ENCODE peak calls at places on chromosomes 5 and 9, in four cellular contexts. One of them, this sample, is unnamed.

GRCh38 chr5:31449175-31449574 is 82.7 kb downstream of the DROSHA start:
- DNase-seq in GM06990: no peak
- DNase-seq in right atrium auricular region: no peak
- DNase-seq in CD8-positive, alpha-beta T cell: no peak
- DNase-seq in this sample: no peak

GRCh38 chr5:130135506-130135905 is 231.2 kb downstream of the CHSY3 start:
- DNase-seq in GM06990: no peak
- DNase-seq in right atrium auricular region: no peak
- DNase-seq in CD8-positive, alpha-beta T cell: no peak
- DNase-seq in this sample: peak

GRCh38 chr5:145975361-145976066 is 39.1 kb downstream of the SH3RF2 start:
- DNase-seq in GM06990: no peak
- DNase-seq in right atrium auricular region: no peak
- DNase-seq in CD8-positive, alpha-beta T cell: no peak
- DNase-seq in this sample: peak

GRCh38 chr5:123154857-123155467 is 65.9 kb downstream of the PRDM6 start:
- DNase-seq in GM06990: no peak
- DNase-seq in right atrium auricular region: no peak
- DNase-seq in CD8-positive, alpha-beta T cell: no peak
- DNase-seq in this sample: peak

GRCh38 chr9:99134893-99135341 is 30.0 kb downstream of the TGFBR1 start:
- DNase-seq in GM06990: peak
- DNase-seq in right atrium auricular region: no peak
- DNase-seq in CD8-positive, alpha-beta T cell: peak
- DNase-seq in this sample: peak

GRCh38 chr5:139488269-139488668 is 5.7 kb upstream of the STING1 start:
- DNase-seq in GM06990: no peak
- DNase-seq in right atrium auricular region: no peak
- DNase-seq in CD8-positive, alpha-beta T cell: no peak
- DNase-seq in this sample: no peak

GRCh38 chr5:14313986-14314690 is 171.0 kb downstream of the TRIO start:
- DNase-seq in GM06990: no peak
- DNase-seq in right atrium auricular region: no peak
- DNase-seq in CD8-positive, alpha-beta T cell: no peak
- DNase-seq in this sample: no peak

GRCh38 chr9:106859957-106860715 is 2.8 kb upstream of the ZNF462 start:
- DNase-seq in GM06990: peak
- DNase-seq in right atrium auricular region: no peak
- DNase-seq in CD8-positive, alpha-beta T cell: no peak
- DNase-seq in this sample: no peak

GRCh38 chr9:129237195-129237611 is 59.1 kb upstream of the IER5L start:
- DNase-seq in GM06990: no peak
- DNase-seq in right atrium auricular region: no peak
- DNase-seq in CD8-positive, alpha-beta T cell: peak
- DNase-seq in this sample: peak

GRCh38 chr9:108536836-108537601 is 318.8 kb downstream of the ACTL7B start:
- DNase-seq in GM06990: no peak
- DNase-seq in right atrium auricular region: no peak
- DNase-seq in CD8-positive, alpha-beta T cell: no peak
- DNase-seq in this sample: no peak

GRCh38 chr9:93950619-93951601 is 4.2 kb downstream of the BARX1 start:
- DNase-seq in GM06990: no peak
- DNase-seq in right atrium auricular region: no peak
- DNase-seq in CD8-positive, alpha-beta T cell: no peak
- DNase-seq in this sample: peak

GRCh38 chr5:136007271-136007670 is 21.5 kb upstream of the TGFBI start:
- DNase-seq in GM06990: no peak
- DNase-seq in right atrium auricular region: peak
- DNase-seq in CD8-positive, alpha-beta T cell: no peak
- DNase-seq in this sample: no peak

GRCh38 chr5:78905084-78905938 is 79.8 kb downstream of the ARSB start:
- DNase-seq in GM06990: peak
- DNase-seq in right atrium auricular region: no peak
- DNase-seq in CD8-positive, alpha-beta T cell: no peak
- DNase-seq in this sample: no peak

GRCh38 chr9:100440071-100440470 is 13.1 kb downstream of the MSANTD3 start:
- DNase-seq in GM06990: no peak
- DNase-seq in right atrium auricular region: no peak
- DNase-seq in CD8-positive, alpha-beta T cell: no peak
- DNase-seq in this sample: peak

GRCh38 chr9:26260238-26260637 is 582.0 kb upstream of the TUSC1 start:
- DNase-seq in GM06990: no peak
- DNase-seq in right atrium auricular region: no peak
- DNase-seq in CD8-positive, alpha-beta T cell: no peak
- DNase-seq in this sample: peak

GRCh38 chr9:113462781-113463286 is 693 bp upstream of the RGS3 start:
- DNase-seq in GM06990: no peak
- DNase-seq in right atrium auricular region: peak
- DNase-seq in CD8-positive, alpha-beta T cell: no peak
- DNase-seq in this sample: no peak

GRCh38 chr5:57327934-57328333 is 154.1 kb downstream of the GPBP1 start:
- DNase-seq in GM06990: no peak
- DNase-seq in right atrium auricular region: no peak
- DNase-seq in CD8-positive, alpha-beta T cell: no peak
- DNase-seq in this sample: peak

GRCh38 chr5:13325765-13326164 is 618.7 kb downstream of the DNAH5 start:
- DNase-seq in GM06990: no peak
- DNase-seq in right atrium auricular region: no peak
- DNase-seq in CD8-positive, alpha-beta T cell: no peak
- DNase-seq in this sample: peak

GRCh38 chr5:55885359-55885758 is 34.2 kb downstream of the IL31RA start:
- DNase-seq in GM06990: no peak
- DNase-seq in right atrium auricular region: no peak
- DNase-seq in CD8-positive, alpha-beta T cell: no peak
- DNase-seq in this sample: no peak

GRCh38 chr5:72015103-72015548 is 92.1 kb upstream of the MAP1B start:
- DNase-seq in GM06990: no peak
- DNase-seq in right atrium auricular region: peak
- DNase-seq in CD8-positive, alpha-beta T cell: no peak
- DNase-seq in this sample: peak

GRCh38 chr9:88927510-88927909 is 63.8 kb upstream of the S1PR3 start:
- DNase-seq in GM06990: peak
- DNase-seq in right atrium auricular region: no peak
- DNase-seq in CD8-positive, alpha-beta T cell: no peak
- DNase-seq in this sample: no peak

GRCh38 chr9:88925471-88925870 is 65.8 kb upstream of the S1PR3 start:
- DNase-seq in GM06990: no peak
- DNase-seq in right atrium auricular region: no peak
- DNase-seq in CD8-positive, alpha-beta T cell: no peak
- DNase-seq in this sample: no peak

GRCh38 chr9:88932766-88933165 is 58.5 kb upstream of the S1PR3 start:
- DNase-seq in GM06990: no peak
- DNase-seq in right atrium auricular region: no peak
- DNase-seq in CD8-positive, alpha-beta T cell: no peak
- DNase-seq in this sample: no peak

GRCh38 chr9:88933607-88934379 is 57.5 kb upstream of the S1PR3 start:
- DNase-seq in GM06990: no peak
- DNase-seq in right atrium auricular region: no peak
- DNase-seq in CD8-positive, alpha-beta T cell: no peak
- DNase-seq in this sample: no peak

DNA sequence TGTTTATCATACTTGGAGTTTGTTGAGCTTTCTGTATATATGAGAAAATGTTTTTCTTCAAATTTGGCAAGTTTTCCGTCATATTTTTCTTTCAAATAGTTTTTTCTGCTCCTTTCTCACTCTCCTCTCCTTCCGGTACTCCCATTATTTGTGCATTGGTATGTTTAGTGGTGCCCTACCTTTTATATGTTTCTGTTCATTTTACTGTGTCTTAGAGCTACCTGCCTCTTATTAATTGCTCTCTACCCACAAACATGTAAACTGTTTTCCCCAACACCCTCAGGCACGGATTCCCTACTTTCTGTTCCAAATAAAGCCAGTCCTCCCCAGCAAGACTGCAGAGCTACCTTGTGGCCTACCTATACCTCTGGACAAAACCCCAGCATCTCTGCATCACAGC is 60.6 kb upstream of the S1PR3 start:
- DNase-seq in GM06990: no peak
- DNase-seq in right atrium auricular region: no peak
- DNase-seq in CD8-positive, alpha-beta T cell: no peak
- DNase-seq in this sample: no peak
- H3K4me3 ChIP-seq in GM06990: no peak
- H3K4me3 ChIP-seq in right atrium auricular region: no peak
- H3K4me3 ChIP-seq in CD8-positive, alpha-beta T cell: no peak
- H3K4me3 ChIP-seq in this sample: no peak

GRCh38 chr9:37309136-37309535 is 113.4 kb upstream of the GRHPR start:
- DNase-seq in GM06990: no peak
- DNase-seq in right atrium auricular region: no peak
- DNase-seq in CD8-positive, alpha-beta T cell: peak
- DNase-seq in this sample: no peak
- TF ChIP-seq CTCF in GM06990: peak
- TF ChIP-seq CTCF in right atrium auricular region: no peak
- TF ChIP-seq CTCF in CD8-positive, alpha-beta T cell: no peak
- TF ChIP-seq CTCF in this sample: peak

GRCh38 chr9:17859228-17859627 is 280.4 kb downstream of the SH3GL2 start:
- DNase-seq in GM06990: no peak
- DNase-seq in right atrium auricular region: no peak
- DNase-seq in CD8-positive, alpha-beta T cell: no peak
- DNase-seq in this sample: no peak

GRCh38 chr9:17862081-17862480 is 283.2 kb downstream of the SH3GL2 start:
- DNase-seq in GM06990: no peak
- DNase-seq in right atrium auricular region: no peak
- DNase-seq in CD8-positive, alpha-beta T cell: no peak
- DNase-seq in this sample: no peak

GRCh38 chr9:17863213-17863883 is 284.5 kb downstream of the SH3GL2 start:
- DNase-seq in GM06990: peak
- DNase-seq in right atrium auricular region: no peak
- DNase-seq in CD8-positive, alpha-beta T cell: no peak
- DNase-seq in this sample: no peak

GRCh38 chr9:17856995-17857394 is 278.1 kb downstream of the SH3GL2 start:
- DNase-seq in GM06990: no peak
- DNase-seq in right atrium auricular region: no peak
- DNase-seq in CD8-positive, alpha-beta T cell: no peak
- DNase-seq in this sample: no peak

GRCh38 chr9:17859987-17860386 is 281.1 kb downstream of the SH3GL2 start:
- DNase-seq in GM06990: no peak
- DNase-seq in right atrium auricular region: no peak
- DNase-seq in CD8-positive, alpha-beta T cell: no peak
- DNase-seq in this sample: no peak
- H3K4me3 ChIP-seq in GM06990: no peak
- H3K4me3 ChIP-seq in right atrium auricular region: no peak
- H3K4me3 ChIP-seq in CD8-positive, alpha-beta T cell: no peak
- H3K4me3 ChIP-seq in this sample: no peak

DNA sequence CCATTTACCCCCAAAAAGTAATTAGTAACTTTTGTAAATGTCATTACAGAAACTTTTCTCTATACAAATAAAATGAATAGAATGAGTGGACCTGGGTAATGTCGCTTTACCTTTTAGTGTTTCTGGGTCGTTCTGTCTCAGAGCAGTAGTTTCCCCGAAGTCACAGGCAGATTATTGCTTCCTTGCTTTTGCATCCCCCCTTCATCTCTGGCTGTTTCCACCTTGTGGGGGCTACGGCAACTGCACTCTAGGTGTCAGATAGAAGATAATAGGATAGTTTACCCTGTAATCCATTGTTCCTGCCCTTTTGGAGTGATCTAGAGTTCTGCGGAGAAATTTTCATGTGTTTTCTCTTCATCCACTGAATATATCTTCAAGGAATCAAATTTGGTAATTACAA is 68.7 kb downstream of the PRR16 start:
- DNase-seq in GM06990: no peak
- DNase-seq in right atrium auricular region: no peak
- DNase-seq in CD8-positive, alpha-beta T cell: no peak
- DNase-seq in this sample: no peak
- TF ChIP-seq CTCF in GM06990: peak
- TF ChIP-seq CTCF in right atrium auricular region: no peak
- TF ChIP-seq CTCF in CD8-positive, alpha-beta T cell: no peak
- TF ChIP-seq CTCF in this sample: peak

DNA sequence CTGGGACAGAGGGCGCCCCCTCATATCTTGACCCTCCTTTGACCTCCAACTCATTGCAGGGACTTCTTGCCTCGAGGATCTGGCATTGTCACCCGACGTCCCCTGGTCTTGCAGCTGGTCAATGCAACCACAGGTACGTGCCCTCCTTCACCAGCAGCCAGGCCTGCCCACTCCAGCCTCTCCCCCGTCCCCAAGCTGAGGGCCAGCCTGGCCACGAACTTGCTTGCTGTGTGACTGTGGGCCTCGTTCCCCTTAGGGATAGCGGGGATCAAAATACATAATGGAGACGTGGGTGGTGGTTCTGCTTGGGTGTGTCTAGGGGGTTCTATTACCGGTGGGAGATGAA is 15.0 kb downstream of the DNM1 start:
- DNase-seq in GM06990: no peak
- DNase-seq in right atrium auricular region: no peak
- DNase-seq in CD8-positive, alpha-beta T cell: no peak
- DNase-seq in this sample: no peak
- H3K4me3 ChIP-seq in GM06990: peak
- H3K4me3 ChIP-seq in right atrium auricular region: peak
- H3K4me3 ChIP-seq in CD8-positive, alpha-beta T cell: peak
- H3K4me3 ChIP-seq in this sample: no peak